ENCODE peak calls at places on chromosome 4, in nine cellular contexts. V, R, Y, T, O, F, G, U and M are unnamed samples.

GRCh38 chr4:74675673-74676279 is 118.5 kb downstream of the BTC start:
- DNase-seq in U (no peak), V (no peak), G (no peak), T (no peak), F (no peak), Y (no peak), R (peak; percentile 85), O (no peak), M (peak; percentile 14)

GRCh38 chr4:53905935-53906377 is 158.4 kb downstream of the CHIC2 start:
- DNase-seq in U (peak; percentile 51), F (peak; percentile 30), T (no peak), G (no peak), O (peak; percentile 18), R (peak; percentile 89), Y (no peak), V (peak; percentile 37), M (peak; percentile 24)

GRCh38 chr4:166941629-166942028 is 292.7 kb downstream of the SPOCK3 start:
- DNase-seq in O (peak; percentile 2), Y (no peak), F (no peak), V (no peak), U (no peak), R (no peak), G (no peak), T (no peak), M (no peak)

GRCh38 chr4:33111106-33111505 is 2390.9 kb downstream of the PCDH7 start:
- DNase-seq in U (no peak), T (no peak), V (no peak), O (no peak), G (no peak), R (peak; percentile 54), Y (no peak), F (no peak), M (no peak)

GRCh38 chr4:152628128-152628527 is 51.7 kb downstream of the TMEM154 start:
- DNase-seq in Y (no peak), F (peak; percentile 46), R (peak; percentile 49), V (peak; percentile 47), G (no peak), T (no peak), O (no peak), U (no peak), M (peak; percentile 45)

GRCh38 chr4:124947622-124948265 is 235.2 kb upstream of the ANKRD50 start:
- DNase-seq in G (no peak), F (no peak), Y (no peak), T (no peak), V (no peak), U (no peak), R (no peak), O (no peak), M (no peak)

GRCh38 chr4:147571021-147571770 is 46.0 kb upstream of the TMEM184C start:
- DNase-seq in V (no peak), T (no peak), O (no peak), U (no peak), Y (no peak), F (no peak), G (no peak), R (no peak), M (no peak)

GRCh38 chr4:19947349-19947748 is 304.4 kb upstream of the SLIT2 start:
- DNase-seq in Y (no peak), V (no peak), G (no peak), F (no peak), T (no peak), U (no peak), O (no peak), R (peak; percentile 81), M (no peak)

GRCh38 chr4:182938213-182938645 is 21.0 kb upstream of the DCTD start:
- DNase-seq in O (peak; percentile 38), G (peak; percentile 82), F (peak; percentile 63), T (peak; percentile 79), R (peak; percentile 70), U (peak; percentile 54), V (peak; percentile 66), Y (peak; percentile 82), M (peak; percentile 71)

GRCh38 chr4:102234243-102234838 is 110.9 kb downstream of the SLC39A8 start:
- DNase-seq in Y (no peak), G (no peak), V (no peak), U (no peak), O (no peak), R (no peak), F (no peak), T (no peak), M (no peak)

GRCh38 chr4:38378478-38378877 is 285.5 kb upstream of the KLF3 start:
- DNase-seq in R (no peak), V (no peak), Y (no peak), F (no peak), U (no peak), O (no peak), T (no peak), G (no peak), M (no peak)

GRCh38 chr4:156291317-156291716 is 337.7 kb upstream of the CTSO start:
- DNase-seq in O (no peak), F (no peak), R (peak; percentile 83), T (no peak), U (no peak), Y (no peak), V (no peak), G (no peak), M (no peak)

GRCh38 chr4:156293657-156294297 is 340.1 kb upstream of the CTSO start:
- DNase-seq in G (no peak), R (peak; percentile 93), Y (no peak), U (no peak), O (no peak), T (no peak), V (no peak), F (no peak), M (no peak)

GRCh38 chr4:156295676-156296075 is 342.0 kb upstream of the CTSO start:
- DNase-seq in O (no peak), U (no peak), G (no peak), T (no peak), F (no peak), Y (no peak), R (no peak), V (no peak), M (no peak)

GRCh38 chr4:156298230-156298629 is 344.6 kb upstream of the CTSO start:
- DNase-seq in V (no peak), R (peak; percentile 77), Y (no peak), U (peak; percentile 52), T (no peak), F (peak; percentile 10), G (no peak), O (no peak), M (no peak)

DNA sequence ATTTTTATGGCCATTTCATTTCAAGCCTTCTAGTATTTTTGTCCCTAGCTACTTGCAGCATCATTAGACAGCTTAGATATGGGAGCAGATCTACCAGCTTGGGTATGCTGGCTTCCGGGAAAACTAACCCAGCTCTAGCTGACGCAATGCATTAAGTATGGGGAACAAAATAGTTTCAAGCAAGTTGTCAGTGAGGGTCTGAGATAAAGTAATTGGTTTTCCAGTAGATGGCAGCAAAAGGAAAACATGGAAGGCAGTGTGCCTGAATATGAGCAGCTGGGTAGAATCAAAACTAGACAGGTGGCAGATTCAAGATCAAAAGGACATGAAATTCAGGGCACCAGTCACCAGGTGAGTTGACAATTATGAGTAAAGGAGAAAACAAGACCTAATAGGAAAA is 340.9 kb upstream of the CTSO start:
- DNase-seq in T (no peak), G (no peak), Y (no peak), U (no peak), V (no peak), F (no peak), R (peak; percentile 94), O (peak; percentile 6), M (no peak)
- TF ChIP-seq CTCF in T (no peak), G (peak; percentile 52), Y (peak; percentile 18), U (no peak), V (peak; percentile 19), F (no peak), R (peak; percentile 46), O (no peak), M (no peak)

DNA sequence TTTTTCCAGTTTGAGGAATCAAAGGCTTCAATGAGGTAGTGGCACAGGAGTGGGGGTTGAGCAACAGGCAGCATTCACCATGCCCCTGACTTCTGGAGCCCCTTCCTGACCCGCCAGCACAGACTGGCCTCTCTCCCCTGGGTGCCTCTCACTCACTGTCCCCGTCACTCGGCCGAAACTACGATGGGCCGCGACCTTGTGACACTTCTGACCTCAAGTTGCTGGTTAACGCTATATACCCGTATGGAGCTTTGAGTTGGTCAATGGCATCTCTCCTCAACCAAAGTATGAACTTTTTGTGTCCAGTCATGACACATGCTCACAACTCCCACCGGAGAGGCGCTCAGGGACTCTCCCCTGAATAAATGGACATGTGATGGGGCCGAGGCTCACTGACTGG is 72.1 kb downstream of the IRF2 start:
- DNase-seq in R (no peak), U (no peak), O (no peak), G (no peak), T (no peak), V (no peak), F (no peak), Y (no peak), M (no peak)
- H3K4me3 ChIP-seq in R (no peak overlapping the region), U (no peak overlapping the region), O (no peak overlapping the region), G (no peak overlapping the region), T (no peak overlapping the region), V (no peak overlapping the region), F (no peak overlapping the region), Y (no peak overlapping the region), M (no peak overlapping the region)

GRCh38 chr4:3524349-3524748 is 7.9 kb downstream of the LRPAP1 start:
- DNase-seq in F (peak; percentile 6), T (peak; percentile 58), V (no peak), G (peak; percentile 36), U (peak; percentile 7), Y (peak; percentile 62), R (no peak), O (no peak), M (no peak)

GRCh38 chr4:3526456-3526855 is 5.8 kb downstream of the LRPAP1 start:
- DNase-seq in T (peak; percentile 48), U (no peak), O (no peak), F (no peak), V (no peak), G (peak; percentile 30), Y (peak; percentile 56), R (no peak), M (no peak)

GRCh38 chr4:3523628-3524221 is 8.5 kb downstream of the LRPAP1 start:
- DNase-seq in R (no peak), F (peak; percentile 4), T (peak; percentile 60), U (peak; percentile 13), G (peak; percentile 45), O (no peak), Y (peak; percentile 71), V (no peak), M (no peak)

GRCh38 chr4:3525532-3526430 is 6.4 kb downstream of the LRPAP1 start:
- DNase-seq in F (peak; percentile 1), O (no peak), T (peak; percentile 45), R (no peak), V (no peak), U (peak; percentile 7), Y (peak; percentile 61), G (peak; percentile 44), M (no peak)

DNA sequence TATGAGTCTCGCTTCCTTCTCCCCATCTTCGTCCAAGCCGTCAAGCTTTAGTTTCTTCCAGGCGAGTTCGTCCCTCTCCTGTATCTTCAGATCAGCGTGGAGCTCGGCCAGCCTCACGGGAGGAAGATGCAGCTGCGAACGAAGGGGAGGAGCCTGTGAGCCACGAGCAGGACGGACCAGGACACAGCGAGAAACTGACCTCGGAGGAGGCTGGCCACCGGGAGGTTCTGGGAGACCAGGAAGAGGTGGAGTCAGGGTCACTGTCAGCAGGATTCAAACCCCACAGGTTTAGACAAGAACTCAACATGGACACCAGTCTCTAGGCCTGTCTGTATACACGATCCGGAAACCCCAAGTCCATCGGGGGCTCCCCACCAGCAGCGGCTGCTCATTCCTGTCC is 7.3 kb downstream of the LRPAP1 start:
- DNase-seq in T (peak; percentile 53), U (no peak), O (no peak), G (peak; percentile 37), F (no peak), R (no peak), Y (peak; percentile 43), V (no peak), M (peak; percentile 3)
- H3K36me3 ChIP-seq in T (peaks cover 59% of the 10 kb centered on the region), U (no peaks in the 10 kb centered on the region), O (peaks cover 35% of the 10 kb centered on the region), G (peaks cover 7% of the 10 kb centered on the region), F (peaks cover 62% of the 10 kb centered on the region), R (peaks cover 11% of the 10 kb centered on the region), Y (peaks cover 25% of the 10 kb centered on the region), V (no peaks in the 10 kb centered on the region), M (no peaks in the 10 kb centered on the region)

GRCh38 chr4:119314356-119314755 is 7.6 kb downstream of the FABP2 start:
- DNase-seq in T (no peak), V (no peak), Y (no peak), O (no peak), F (no peak), R (peak; percentile 68), G (no peak), U (no peak), M (no peak)
- TF ChIP-seq CTCF in T (peak; percentile 58), V (peak; percentile 48), Y (peak; percentile 57), O (peak; percentile 41), F (peak; percentile 14), R (peak; percentile 55), G (peak; percentile 52), U (peak; percentile 57), M (peak; percentile 52)